ENCODE peak calls at places on chromosome 6, in nine cellular contexts. One of them, this sample, is unnamed.

GRCh38 chr6:148146717-148147116 is 195.9 kb upstream of the SASH1 start:
- DNase-seq in stimulated activated CD8-positive, alpha-beta memory T cell treated with anti-CD3 and anti-CD28 coated beads, Interleukin-15, amount 100 ng/mL, for 24 hours: no peak
- DNase-seq in GM06990: no peak
- DNase-seq in C1 segment of cervical spinal cord: no peak
- DNase-seq in GM03348: no peak
- DNase-seq in NCI-H1694: no peak
- DNase-seq in activated gamma-delta T cell treated with Interleukin-2 at 50 U/mL for 16 hours: no peak
- DNase-seq in activated CD4-positive, alpha-beta T cell treated with anti-CD3 and anti-CD28 coated beads, Interleukin-2, amount 10 ng/mL, durations not matched to agents 7 days and 5 days: peak; percentile 32
- DNase-seq in T-helper 1 cell: peak; percentile 44
- DNase-seq in this sample: no peak

GRCh38 chr6:14763139-14763538 is 482.7 kb upstream of the JARID2 start:
- DNase-seq in stimulated activated CD8-positive, alpha-beta memory T cell treated with anti-CD3 and anti-CD28 coated beads, Interleukin-15, amount 100 ng/mL, for 24 hours: no peak
- DNase-seq in GM06990: no peak
- DNase-seq in C1 segment of cervical spinal cord: no peak
- DNase-seq in GM03348: no peak
- DNase-seq in NCI-H1694: peak; percentile 51
- DNase-seq in activated gamma-delta T cell treated with Interleukin-2 at 50 U/mL for 16 hours: no peak
- DNase-seq in activated CD4-positive, alpha-beta T cell treated with anti-CD3 and anti-CD28 coated beads, Interleukin-2, amount 10 ng/mL, durations not matched to agents 7 days and 5 days: no peak
- DNase-seq in T-helper 1 cell: no peak
- DNase-seq in this sample: no peak

GRCh38 chr6:155850408-155850841 is 394.8 kb upstream of the NOX3 start:
- DNase-seq in stimulated activated CD8-positive, alpha-beta memory T cell treated with anti-CD3 and anti-CD28 coated beads, Interleukin-15, amount 100 ng/mL, for 24 hours: no peak
- DNase-seq in GM06990: no peak
- DNase-seq in C1 segment of cervical spinal cord: no peak
- DNase-seq in GM03348: no peak
- DNase-seq in NCI-H1694: no peak
- DNase-seq in activated gamma-delta T cell treated with Interleukin-2 at 50 U/mL for 16 hours: no peak
- DNase-seq in activated CD4-positive, alpha-beta T cell treated with anti-CD3 and anti-CD28 coated beads, Interleukin-2, amount 10 ng/mL, durations not matched to agents 7 days and 5 days: no peak
- DNase-seq in T-helper 1 cell: no peak
- DNase-seq in this sample: no peak

GRCh38 chr6:3518356-3518841 is 61.5 kb upstream of the SLC22A23 start:
- DNase-seq in stimulated activated CD8-positive, alpha-beta memory T cell treated with anti-CD3 and anti-CD28 coated beads, Interleukin-15, amount 100 ng/mL, for 24 hours: no peak
- DNase-seq in GM06990: no peak
- DNase-seq in C1 segment of cervical spinal cord: no peak
- DNase-seq in GM03348: peak; percentile 86
- DNase-seq in NCI-H1694: peak; percentile 45
- DNase-seq in activated gamma-delta T cell treated with Interleukin-2 at 50 U/mL for 16 hours: no peak
- DNase-seq in activated CD4-positive, alpha-beta T cell treated with anti-CD3 and anti-CD28 coated beads, Interleukin-2, amount 10 ng/mL, durations not matched to agents 7 days and 5 days: no peak
- DNase-seq in T-helper 1 cell: no peak
- DNase-seq in this sample: peak; percentile 55

GRCh38 chr6:129342243-129342642 is 367.7 kb downstream of the ARHGAP18 start:
- DNase-seq in stimulated activated CD8-positive, alpha-beta memory T cell treated with anti-CD3 and anti-CD28 coated beads, Interleukin-15, amount 100 ng/mL, for 24 hours: no peak
- DNase-seq in GM06990: no peak
- DNase-seq in C1 segment of cervical spinal cord: no peak
- DNase-seq in GM03348: peak; percentile 47
- DNase-seq in NCI-H1694: no peak
- DNase-seq in activated gamma-delta T cell treated with Interleukin-2 at 50 U/mL for 16 hours: no peak
- DNase-seq in activated CD4-positive, alpha-beta T cell treated with anti-CD3 and anti-CD28 coated beads, Interleukin-2, amount 10 ng/mL, durations not matched to agents 7 days and 5 days: no peak
- DNase-seq in T-helper 1 cell: no peak
- DNase-seq in this sample: no peak

GRCh38 chr6:34392497-34393190 is at the start of gene NUDT3:
- DNase-seq in stimulated activated CD8-positive, alpha-beta memory T cell treated with anti-CD3 and anti-CD28 coated beads, Interleukin-15, amount 100 ng/mL, for 24 hours: peak; percentile 88
- DNase-seq in GM06990: peak; percentile 98
- DNase-seq in C1 segment of cervical spinal cord: peak; percentile 83
- DNase-seq in GM03348: peak; percentile 96
- DNase-seq in NCI-H1694: peak; percentile 77
- DNase-seq in activated gamma-delta T cell treated with Interleukin-2 at 50 U/mL for 16 hours: peak; percentile 93
- DNase-seq in activated CD4-positive, alpha-beta T cell treated with anti-CD3 and anti-CD28 coated beads, Interleukin-2, amount 10 ng/mL, durations not matched to agents 7 days and 5 days: peak; percentile 92
- DNase-seq in T-helper 1 cell: peak; percentile 88
- DNase-seq in this sample: peak; percentile 91

GRCh38 chr6:164561656-164562055 is 747.7 kb downstream of the C6orf118 start:
- DNase-seq in stimulated activated CD8-positive, alpha-beta memory T cell treated with anti-CD3 and anti-CD28 coated beads, Interleukin-15, amount 100 ng/mL, for 24 hours: no peak
- DNase-seq in GM06990: no peak
- DNase-seq in C1 segment of cervical spinal cord: no peak
- DNase-seq in GM03348: no peak
- DNase-seq in NCI-H1694: no peak
- DNase-seq in activated gamma-delta T cell treated with Interleukin-2 at 50 U/mL for 16 hours: no peak
- DNase-seq in activated CD4-positive, alpha-beta T cell treated with anti-CD3 and anti-CD28 coated beads, Interleukin-2, amount 10 ng/mL, durations not matched to agents 7 days and 5 days: no peak
- DNase-seq in T-helper 1 cell: no peak
- DNase-seq in this sample: no peak

GRCh38 chr6:45388328-45388727 is 10.6 kb upstream of the SUPT3H start:
- DNase-seq in stimulated activated CD8-positive, alpha-beta memory T cell treated with anti-CD3 and anti-CD28 coated beads, Interleukin-15, amount 100 ng/mL, for 24 hours: no peak
- DNase-seq in GM06990: no peak
- DNase-seq in C1 segment of cervical spinal cord: no peak
- DNase-seq in GM03348: peak; percentile 54
- DNase-seq in NCI-H1694: no peak
- DNase-seq in activated gamma-delta T cell treated with Interleukin-2 at 50 U/mL for 16 hours: no peak
- DNase-seq in activated CD4-positive, alpha-beta T cell treated with anti-CD3 and anti-CD28 coated beads, Interleukin-2, amount 10 ng/mL, durations not matched to agents 7 days and 5 days: no peak
- DNase-seq in T-helper 1 cell: no peak
- DNase-seq in this sample: no peak

GRCh38 chr6:112990971-112991370 is 643.8 kb downstream of the RFPL4B start:
- DNase-seq in stimulated activated CD8-positive, alpha-beta memory T cell treated with anti-CD3 and anti-CD28 coated beads, Interleukin-15, amount 100 ng/mL, for 24 hours: no peak
- DNase-seq in GM06990: no peak
- DNase-seq in C1 segment of cervical spinal cord: no peak
- DNase-seq in GM03348: peak; percentile 16
- DNase-seq in NCI-H1694: no peak
- DNase-seq in activated gamma-delta T cell treated with Interleukin-2 at 50 U/mL for 16 hours: no peak
- DNase-seq in activated CD4-positive, alpha-beta T cell treated with anti-CD3 and anti-CD28 coated beads, Interleukin-2, amount 10 ng/mL, durations not matched to agents 7 days and 5 days: no peak
- DNase-seq in T-helper 1 cell: no peak
- DNase-seq in this sample: no peak

GRCh38 chr6:158770533-158770932 is 48.6 kb downstream of the EZR start:
- DNase-seq in stimulated activated CD8-positive, alpha-beta memory T cell treated with anti-CD3 and anti-CD28 coated beads, Interleukin-15, amount 100 ng/mL, for 24 hours: no peak
- DNase-seq in GM06990: no peak
- DNase-seq in C1 segment of cervical spinal cord: no peak
- DNase-seq in GM03348: no peak
- DNase-seq in NCI-H1694: no peak
- DNase-seq in activated gamma-delta T cell treated with Interleukin-2 at 50 U/mL for 16 hours: no peak
- DNase-seq in activated CD4-positive, alpha-beta T cell treated with anti-CD3 and anti-CD28 coated beads, Interleukin-2, amount 10 ng/mL, durations not matched to agents 7 days and 5 days: no peak
- DNase-seq in T-helper 1 cell: no peak
- DNase-seq in this sample: no peak

GRCh38 chr6:33691456-33692077 is 19.9 kb downstream of the UQCC2 start:
- DNase-seq in stimulated activated CD8-positive, alpha-beta memory T cell treated with anti-CD3 and anti-CD28 coated beads, Interleukin-15, amount 100 ng/mL, for 24 hours: no peak
- DNase-seq in GM06990: no peak
- DNase-seq in C1 segment of cervical spinal cord: no peak
- DNase-seq in GM03348: no peak
- DNase-seq in NCI-H1694: no peak
- DNase-seq in activated gamma-delta T cell treated with Interleukin-2 at 50 U/mL for 16 hours: no peak
- DNase-seq in activated CD4-positive, alpha-beta T cell treated with anti-CD3 and anti-CD28 coated beads, Interleukin-2, amount 10 ng/mL, durations not matched to agents 7 days and 5 days: no peak
- DNase-seq in T-helper 1 cell: no peak
- DNase-seq in this sample: no peak

GRCh38 chr6:633611-634010 is 23.3 kb downstream of the HUS1B start:
- DNase-seq in stimulated activated CD8-positive, alpha-beta memory T cell treated with anti-CD3 and anti-CD28 coated beads, Interleukin-15, amount 100 ng/mL, for 24 hours: no peak
- DNase-seq in GM06990: no peak
- DNase-seq in C1 segment of cervical spinal cord: no peak
- DNase-seq in GM03348: no peak
- DNase-seq in NCI-H1694: no peak
- DNase-seq in activated gamma-delta T cell treated with Interleukin-2 at 50 U/mL for 16 hours: no peak
- DNase-seq in activated CD4-positive, alpha-beta T cell treated with anti-CD3 and anti-CD28 coated beads, Interleukin-2, amount 10 ng/mL, durations not matched to agents 7 days and 5 days: no peak
- DNase-seq in T-helper 1 cell: no peak
- DNase-seq in this sample: no peak

GRCh38 chr6:31663961-31664789 is 622 bp downstream of the GPANK1 start:
- DNase-seq in stimulated activated CD8-positive, alpha-beta memory T cell treated with anti-CD3 and anti-CD28 coated beads, Interleukin-15, amount 100 ng/mL, for 24 hours: no peak
- DNase-seq in GM06990: no peak
- DNase-seq in C1 segment of cervical spinal cord: no peak
- DNase-seq in GM03348: peak; percentile 84
- DNase-seq in NCI-H1694: no peak
- DNase-seq in activated gamma-delta T cell treated with Interleukin-2 at 50 U/mL for 16 hours: no peak
- DNase-seq in activated CD4-positive, alpha-beta T cell treated with anti-CD3 and anti-CD28 coated beads, Interleukin-2, amount 10 ng/mL, durations not matched to agents 7 days and 5 days: peak; percentile 19
- DNase-seq in T-helper 1 cell: no peak
- DNase-seq in this sample: no peak

GRCh38 chr6:129598244-129599187 is 111.5 kb downstream of the ARHGAP18 start:
- DNase-seq in stimulated activated CD8-positive, alpha-beta memory T cell treated with anti-CD3 and anti-CD28 coated beads, Interleukin-15, amount 100 ng/mL, for 24 hours: no peak
- DNase-seq in GM06990: peak; percentile 21
- DNase-seq in C1 segment of cervical spinal cord: no peak
- DNase-seq in GM03348: peak; percentile 69
- DNase-seq in NCI-H1694: peak; percentile 48
- DNase-seq in activated gamma-delta T cell treated with Interleukin-2 at 50 U/mL for 16 hours: no peak
- DNase-seq in activated CD4-positive, alpha-beta T cell treated with anti-CD3 and anti-CD28 coated beads, Interleukin-2, amount 10 ng/mL, durations not matched to agents 7 days and 5 days: peak; percentile 49
- DNase-seq in T-helper 1 cell: no peak
- DNase-seq in this sample: no peak

GRCh38 chr6:159645659-159646058 is 47.4 kb downstream of the SOD2 start:
- DNase-seq in stimulated activated CD8-positive, alpha-beta memory T cell treated with anti-CD3 and anti-CD28 coated beads, Interleukin-15, amount 100 ng/mL, for 24 hours: no peak
- DNase-seq in GM06990: no peak
- DNase-seq in C1 segment of cervical spinal cord: no peak
- DNase-seq in GM03348: peak; percentile 15
- DNase-seq in NCI-H1694: no peak
- DNase-seq in activated gamma-delta T cell treated with Interleukin-2 at 50 U/mL for 16 hours: no peak
- DNase-seq in activated CD4-positive, alpha-beta T cell treated with anti-CD3 and anti-CD28 coated beads, Interleukin-2, amount 10 ng/mL, durations not matched to agents 7 days and 5 days: no peak
- DNase-seq in T-helper 1 cell: no peak
- DNase-seq in this sample: no peak

GRCh38 chr6:152748843-152749242 is 1.8 kb upstream of the VIP start:
- DNase-seq in stimulated activated CD8-positive, alpha-beta memory T cell treated with anti-CD3 and anti-CD28 coated beads, Interleukin-15, amount 100 ng/mL, for 24 hours: no peak
- DNase-seq in GM06990: peak; percentile 5
- DNase-seq in C1 segment of cervical spinal cord: no peak
- DNase-seq in GM03348: peak; percentile 22
- DNase-seq in NCI-H1694: no peak
- DNase-seq in activated gamma-delta T cell treated with Interleukin-2 at 50 U/mL for 16 hours: no peak
- DNase-seq in activated CD4-positive, alpha-beta T cell treated with anti-CD3 and anti-CD28 coated beads, Interleukin-2, amount 10 ng/mL, durations not matched to agents 7 days and 5 days: no peak
- DNase-seq in T-helper 1 cell: no peak
- DNase-seq in this sample: no peak

GRCh38 chr6:150767585-150768164 is 97.8 kb upstream of the MTHFD1L start:
- DNase-seq in stimulated activated CD8-positive, alpha-beta memory T cell treated with anti-CD3 and anti-CD28 coated beads, Interleukin-15, amount 100 ng/mL, for 24 hours: no peak
- DNase-seq in GM06990: no peak
- DNase-seq in C1 segment of cervical spinal cord: no peak
- DNase-seq in GM03348: no peak
- DNase-seq in NCI-H1694: no peak
- DNase-seq in activated gamma-delta T cell treated with Interleukin-2 at 50 U/mL for 16 hours: no peak
- DNase-seq in activated CD4-positive, alpha-beta T cell treated with anti-CD3 and anti-CD28 coated beads, Interleukin-2, amount 10 ng/mL, durations not matched to agents 7 days and 5 days: no peak
- DNase-seq in T-helper 1 cell: no peak
- DNase-seq in this sample: no peak

GRCh38 chr6:144036064-144036873 is 28.2 kb upstream of the PLAGL1 start:
- DNase-seq in stimulated activated CD8-positive, alpha-beta memory T cell treated with anti-CD3 and anti-CD28 coated beads, Interleukin-15, amount 100 ng/mL, for 24 hours: no peak
- DNase-seq in GM06990: peak; percentile 13
- DNase-seq in C1 segment of cervical spinal cord: no peak
- DNase-seq in GM03348: peak; percentile 37
- DNase-seq in NCI-H1694: no peak
- DNase-seq in activated gamma-delta T cell treated with Interleukin-2 at 50 U/mL for 16 hours: no peak
- DNase-seq in activated CD4-positive, alpha-beta T cell treated with anti-CD3 and anti-CD28 coated beads, Interleukin-2, amount 10 ng/mL, durations not matched to agents 7 days and 5 days: peak; percentile 30
- DNase-seq in T-helper 1 cell: no peak
- DNase-seq in this sample: peak; percentile 43

GRCh38 chr6:16712250-16712930 is 48.9 kb downstream of the ATXN1 start:
- DNase-seq in stimulated activated CD8-positive, alpha-beta memory T cell treated with anti-CD3 and anti-CD28 coated beads, Interleukin-15, amount 100 ng/mL, for 24 hours: no peak
- DNase-seq in GM06990: peak; percentile 53
- DNase-seq in C1 segment of cervical spinal cord: no peak
- DNase-seq in GM03348: no peak
- DNase-seq in NCI-H1694: no peak
- DNase-seq in activated gamma-delta T cell treated with Interleukin-2 at 50 U/mL for 16 hours: no peak
- DNase-seq in activated CD4-positive, alpha-beta T cell treated with anti-CD3 and anti-CD28 coated beads, Interleukin-2, amount 10 ng/mL, durations not matched to agents 7 days and 5 days: no peak
- DNase-seq in T-helper 1 cell: no peak
- DNase-seq in this sample: no peak

GRCh38 chr6:55433446-55434130 is 106.3 kb downstream of the GFRAL start:
- DNase-seq in stimulated activated CD8-positive, alpha-beta memory T cell treated with anti-CD3 and anti-CD28 coated beads, Interleukin-15, amount 100 ng/mL, for 24 hours: no peak
- DNase-seq in GM06990: no peak
- DNase-seq in C1 segment of cervical spinal cord: no peak
- DNase-seq in GM03348: no peak
- DNase-seq in NCI-H1694: no peak
- DNase-seq in activated gamma-delta T cell treated with Interleukin-2 at 50 U/mL for 16 hours: no peak
- DNase-seq in activated CD4-positive, alpha-beta T cell treated with anti-CD3 and anti-CD28 coated beads, Interleukin-2, amount 10 ng/mL, durations not matched to agents 7 days and 5 days: no peak
- DNase-seq in T-helper 1 cell: no peak
- DNase-seq in this sample: no peak

GRCh38 chr6:41723936-41724637 is 11.3 kb downstream of the TFEB start:
- DNase-seq in stimulated activated CD8-positive, alpha-beta memory T cell treated with anti-CD3 and anti-CD28 coated beads, Interleukin-15, amount 100 ng/mL, for 24 hours: no peak
- DNase-seq in GM06990: no peak
- DNase-seq in C1 segment of cervical spinal cord: no peak
- DNase-seq in GM03348: no peak
- DNase-seq in NCI-H1694: no peak
- DNase-seq in activated gamma-delta T cell treated with Interleukin-2 at 50 U/mL for 16 hours: no peak
- DNase-seq in activated CD4-positive, alpha-beta T cell treated with anti-CD3 and anti-CD28 coated beads, Interleukin-2, amount 10 ng/mL, durations not matched to agents 7 days and 5 days: no peak
- DNase-seq in T-helper 1 cell: no peak
- DNase-seq in this sample: no peak

GRCh38 chr6:80547827-80548226 is 441.4 kb downstream of the BCKDHB start:
- DNase-seq in stimulated activated CD8-positive, alpha-beta memory T cell treated with anti-CD3 and anti-CD28 coated beads, Interleukin-15, amount 100 ng/mL, for 24 hours: no peak
- DNase-seq in GM06990: no peak
- DNase-seq in C1 segment of cervical spinal cord: no peak
- DNase-seq in GM03348: peak; percentile 54
- DNase-seq in NCI-H1694: no peak
- DNase-seq in activated gamma-delta T cell treated with Interleukin-2 at 50 U/mL for 16 hours: no peak
- DNase-seq in activated CD4-positive, alpha-beta T cell treated with anti-CD3 and anti-CD28 coated beads, Interleukin-2, amount 10 ng/mL, durations not matched to agents 7 days and 5 days: no peak
- DNase-seq in T-helper 1 cell: no peak
- DNase-seq in this sample: no peak

GRCh38 chr6:19297880-19298279 is 539.3 kb upstream of the ID4 start:
- DNase-seq in stimulated activated CD8-positive, alpha-beta memory T cell treated with anti-CD3 and anti-CD28 coated beads, Interleukin-15, amount 100 ng/mL, for 24 hours: no peak
- DNase-seq in GM06990: no peak
- DNase-seq in C1 segment of cervical spinal cord: no peak
- DNase-seq in GM03348: no peak
- DNase-seq in NCI-H1694: no peak
- DNase-seq in activated gamma-delta T cell treated with Interleukin-2 at 50 U/mL for 16 hours: no peak
- DNase-seq in activated CD4-positive, alpha-beta T cell treated with anti-CD3 and anti-CD28 coated beads, Interleukin-2, amount 10 ng/mL, durations not matched to agents 7 days and 5 days: no peak
- DNase-seq in T-helper 1 cell: no peak
- DNase-seq in this sample: no peak

GRCh38 chr6:164178933-164179332 is 764.4 kb downstream of the QKI start:
- DNase-seq in stimulated activated CD8-positive, alpha-beta memory T cell treated with anti-CD3 and anti-CD28 coated beads, Interleukin-15, amount 100 ng/mL, for 24 hours: no peak
- DNase-seq in GM06990: no peak
- DNase-seq in C1 segment of cervical spinal cord: no peak
- DNase-seq in GM03348: no peak
- DNase-seq in NCI-H1694: no peak
- DNase-seq in activated gamma-delta T cell treated with Interleukin-2 at 50 U/mL for 16 hours: no peak
- DNase-seq in activated CD4-positive, alpha-beta T cell treated with anti-CD3 and anti-CD28 coated beads, Interleukin-2, amount 10 ng/mL, durations not matched to agents 7 days and 5 days: no peak
- DNase-seq in T-helper 1 cell: no peak
- DNase-seq in this sample: no peak

GRCh38 chr6:45624228-45624627 is 246.5 kb upstream of the SUPT3H start:
- DNase-seq in stimulated activated CD8-positive, alpha-beta memory T cell treated with anti-CD3 and anti-CD28 coated beads, Interleukin-15, amount 100 ng/mL, for 24 hours: no peak
- DNase-seq in GM06990: no peak
- DNase-seq in C1 segment of cervical spinal cord: no peak
- DNase-seq in GM03348: no peak
- DNase-seq in NCI-H1694: no peak
- DNase-seq in activated gamma-delta T cell treated with Interleukin-2 at 50 U/mL for 16 hours: no peak
- DNase-seq in activated CD4-positive, alpha-beta T cell treated with anti-CD3 and anti-CD28 coated beads, Interleukin-2, amount 10 ng/mL, durations not matched to agents 7 days and 5 days: no peak
- DNase-seq in T-helper 1 cell: no peak
- DNase-seq in this sample: no peak

GRCh38 chr6:6712979-6713514 is 124.5 kb downstream of the LY86 start:
- DNase-seq in stimulated activated CD8-positive, alpha-beta memory T cell treated with anti-CD3 and anti-CD28 coated beads, Interleukin-15, amount 100 ng/mL, for 24 hours: no peak
- DNase-seq in GM06990: peak; percentile 20
- DNase-seq in C1 segment of cervical spinal cord: no peak
- DNase-seq in GM03348: peak; percentile 43
- DNase-seq in NCI-H1694: no peak
- DNase-seq in activated gamma-delta T cell treated with Interleukin-2 at 50 U/mL for 16 hours: no peak
- DNase-seq in activated CD4-positive, alpha-beta T cell treated with anti-CD3 and anti-CD28 coated beads, Interleukin-2, amount 10 ng/mL, durations not matched to agents 7 days and 5 days: peak; percentile 27
- DNase-seq in T-helper 1 cell: no peak
- DNase-seq in this sample: no peak

GRCh38 chr6:110282412-110282811 is 75.7 kb downstream of the METTL24 start:
- DNase-seq in stimulated activated CD8-positive, alpha-beta memory T cell treated with anti-CD3 and anti-CD28 coated beads, Interleukin-15, amount 100 ng/mL, for 24 hours: no peak
- DNase-seq in GM06990: no peak
- DNase-seq in C1 segment of cervical spinal cord: no peak
- DNase-seq in GM03348: no peak
- DNase-seq in NCI-H1694: no peak
- DNase-seq in activated gamma-delta T cell treated with Interleukin-2 at 50 U/mL for 16 hours: no peak
- DNase-seq in activated CD4-positive, alpha-beta T cell treated with anti-CD3 and anti-CD28 coated beads, Interleukin-2, amount 10 ng/mL, durations not matched to agents 7 days and 5 days: no peak
- DNase-seq in T-helper 1 cell: no peak
- DNase-seq in this sample: no peak

GRCh38 chr6:46357591-46357990 is 133.7 kb downstream of the RCAN2 start:
- DNase-seq in stimulated activated CD8-positive, alpha-beta memory T cell treated with anti-CD3 and anti-CD28 coated beads, Interleukin-15, amount 100 ng/mL, for 24 hours: no peak
- DNase-seq in GM06990: no peak
- DNase-seq in C1 segment of cervical spinal cord: no peak
- DNase-seq in GM03348: no peak
- DNase-seq in NCI-H1694: no peak
- DNase-seq in activated gamma-delta T cell treated with Interleukin-2 at 50 U/mL for 16 hours: no peak
- DNase-seq in activated CD4-positive, alpha-beta T cell treated with anti-CD3 and anti-CD28 coated beads, Interleukin-2, amount 10 ng/mL, durations not matched to agents 7 days and 5 days: no peak
- DNase-seq in T-helper 1 cell: no peak
- DNase-seq in this sample: no peak

GRCh38 chr6:26234421-26235239 is 130.4 kb upstream of the BTN3A2 start:
- DNase-seq in stimulated activated CD8-positive, alpha-beta memory T cell treated with anti-CD3 and anti-CD28 coated beads, Interleukin-15, amount 100 ng/mL, for 24 hours: peak; percentile 38
- DNase-seq in GM06990: peak; percentile 86
- DNase-seq in C1 segment of cervical spinal cord: no peak
- DNase-seq in GM03348: peak; percentile 75
- DNase-seq in NCI-H1694: no peak
- DNase-seq in activated gamma-delta T cell treated with Interleukin-2 at 50 U/mL for 16 hours: peak; percentile 66
- DNase-seq in activated CD4-positive, alpha-beta T cell treated with anti-CD3 and anti-CD28 coated beads, Interleukin-2, amount 10 ng/mL, durations not matched to agents 7 days and 5 days: peak; percentile 86
- DNase-seq in T-helper 1 cell: peak; percentile 50
- DNase-seq in this sample: peak; percentile 90

GRCh38 chr6:97102152-97102790 is 177.7 kb downstream of the KLHL32 start:
- DNase-seq in stimulated activated CD8-positive, alpha-beta memory T cell treated with anti-CD3 and anti-CD28 coated beads, Interleukin-15, amount 100 ng/mL, for 24 hours: no peak
- DNase-seq in GM06990: no peak
- DNase-seq in C1 segment of cervical spinal cord: no peak
- DNase-seq in GM03348: no peak
- DNase-seq in NCI-H1694: no peak
- DNase-seq in activated gamma-delta T cell treated with Interleukin-2 at 50 U/mL for 16 hours: no peak
- DNase-seq in activated CD4-positive, alpha-beta T cell treated with anti-CD3 and anti-CD28 coated beads, Interleukin-2, amount 10 ng/mL, durations not matched to agents 7 days and 5 days: no peak
- DNase-seq in T-helper 1 cell: no peak
- DNase-seq in this sample: no peak

GRCh38 chr6:95574811-95575210 is 2.5 kb upstream of the MANEA start:
- DNase-seq in stimulated activated CD8-positive, alpha-beta memory T cell treated with anti-CD3 and anti-CD28 coated beads, Interleukin-15, amount 100 ng/mL, for 24 hours: no peak
- DNase-seq in GM06990: no peak
- DNase-seq in C1 segment of cervical spinal cord: no peak
- DNase-seq in GM03348: peak; percentile 11
- DNase-seq in NCI-H1694: no peak
- DNase-seq in activated gamma-delta T cell treated with Interleukin-2 at 50 U/mL for 16 hours: no peak
- DNase-seq in activated CD4-positive, alpha-beta T cell treated with anti-CD3 and anti-CD28 coated beads, Interleukin-2, amount 10 ng/mL, durations not matched to agents 7 days and 5 days: no peak
- DNase-seq in T-helper 1 cell: no peak
- DNase-seq in this sample: no peak

This sample was measured in colonic mucosa.